ENCODE peak calls at places on chromosomes 12 and 14, in six cellular contexts. A is SK-N-SH, N is HCT116, R is GM23248, J is PC-3, Z is MM.1S. K is an unnamed sample.

GRCh38 chr14:73787760-73788508 is 63.7 kb upstream of the PTGR2 start:
- DNase-seq in A (no peak), J (peak; percentile 32), R (peak; percentile 87), Z (peak; percentile 27), N (no peak), K (peak; percentile 28)

GRCh38 chr14:104769324-104770071 is 16.6 kb downstream of the SIVA1 start:
- DNase-seq in N (no peak), R (no peak), A (peak; percentile 31), J (no peak), Z (no peak), K (no peak)

GRCh38 chr14:79573486-79573885 is 637.8 kb downstream of the DIO2 start:
- DNase-seq in R (no peak), N (no peak), A (no peak), Z (no peak), J (no peak), K (no peak)

GRCh38 chr12:124273630-124274029 is 21.3 kb upstream of the RFLNA start:
- DNase-seq in Z (no peak), J (peak; percentile 53), R (peak; percentile 50), A (peak; percentile 59), N (peak; percentile 79), K (no peak)

GRCh38 chr12:131369094-131369845 is 341.6 kb upstream of the SFSWAP start:
- DNase-seq in N (no peak), R (no peak), J (no peak), A (no peak), Z (no peak), K (no peak)

GRCh38 chr12:70154960-70155589 is 88.2 kb upstream of the CNOT2 start:
- DNase-seq in R (no peak), Z (no peak), N (peak; percentile 39), J (peak; percentile 26), A (no peak), K (peak; percentile 39)

GRCh38 chr14:55301722-55302121 is 30.5 kb downstream of the FBXO34 start:
- DNase-seq in J (peak; percentile 64), R (peak; percentile 62), Z (no peak), A (peak; percentile 31), N (no peak), K (no peak)

GRCh38 chr14:34460841-34461240 is 1.2 kb downstream of the SPTSSA start:
- DNase-seq in A (no peak), J (peak; percentile 40), N (no peak), R (peak; percentile 25), Z (no peak), K (peak; percentile 29)

GRCh38 chr12:28051516-28052456 is 79.3 kb upstream of the PTHLH start:
- DNase-seq in N (no peak), R (peak; percentile 60), A (no peak), Z (no peak), J (no peak), K (no peak)

DNA sequence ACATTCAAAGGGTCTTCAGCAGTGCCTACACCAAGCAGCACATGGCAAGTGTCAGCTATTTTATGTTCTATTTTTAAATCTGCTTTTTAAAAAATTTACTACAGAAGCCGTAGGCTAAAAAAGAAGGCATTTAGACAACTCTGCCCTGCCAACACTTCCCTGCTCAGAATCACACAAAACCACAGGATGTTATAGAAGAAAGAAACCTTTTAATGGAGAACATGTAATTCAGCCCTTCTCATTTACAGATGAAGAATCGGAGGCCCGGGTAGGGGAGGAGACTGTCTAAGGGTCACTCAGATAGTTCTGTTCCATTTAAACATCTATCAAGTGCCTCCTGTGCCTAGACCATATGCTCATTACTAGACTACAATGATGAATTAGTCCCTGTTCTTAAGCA is 171.8 kb upstream of the NTF3 start:
- DNase-seq in J (no peak), R (no peak), Z (no peak), N (no peak), A (no peak), K (no peak)
- TF ChIP-seq EZH2phosphoT487 in J (no peak), R (no peak), Z (no peak), N (no peak), A (no peak), K (no peak)

DNA sequence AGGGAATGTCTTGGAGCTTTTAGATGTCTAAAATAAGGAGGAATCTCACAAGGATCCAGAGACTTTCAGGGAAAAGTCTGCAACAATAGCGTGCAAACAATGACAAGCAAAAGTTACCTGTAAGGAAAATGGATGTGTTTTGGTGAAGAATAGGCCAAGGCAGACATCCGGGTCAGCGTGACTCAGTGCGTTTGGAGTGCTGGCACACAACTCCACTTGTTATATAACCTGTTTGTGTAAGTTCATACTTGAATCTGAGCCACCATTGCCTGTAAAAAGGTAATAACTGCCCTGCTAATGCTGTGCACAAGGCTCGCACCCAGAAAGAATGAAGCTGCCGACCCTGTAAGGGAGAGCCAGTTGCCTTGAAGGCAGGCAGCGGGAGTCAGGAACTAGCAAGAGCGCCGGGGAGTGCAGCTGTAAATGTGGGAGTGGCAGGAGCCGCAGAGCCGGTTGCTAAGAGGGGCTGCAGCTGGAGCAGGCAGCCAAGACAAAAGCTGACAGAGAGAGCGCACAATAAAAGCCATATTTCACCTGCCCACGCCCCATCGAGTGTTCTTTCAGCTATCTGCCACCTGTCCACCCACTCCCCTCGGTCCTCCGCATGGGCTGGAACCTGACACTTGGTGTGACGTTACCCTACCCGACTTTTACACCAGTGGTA is 638.5 kb upstream of the MIS18BP1 start:
- DNase-seq in R (no peak), Z (no peak), J (peak; percentile 87), N (no peak), A (no peak), K (peak; percentile 70)
- H3K4me2 ChIP-seq in R (no peak overlapping the region), Z (no peak overlapping the region), J (peak overlapping the region; percentile 76), N (no peak overlapping the region), A (no peak overlapping the region), K (peak overlapping the region; percentile 28)

GRCh38 chr12:1531654-1532366 is 62.6 kb downstream of the FBXL14 start:
- DNase-seq in Z (peak; percentile 83), J (no peak), R (peak; percentile 60), A (no peak), N (no peak), K (no peak)
- H3K9ac ChIP-seq in Z (peak overlapping the region; percentile 83), J (no peak overlapping the region), R (peak overlapping the region; percentile 85), A (peak overlapping the region; percentile 79), N (no peak overlapping the region), K (peak overlapping the region; percentile 67)

GRCh38 chr14:37844614-37845013 is 249.2 kb downstream of the TTC6 start:
- DNase-seq in J (no peak), N (no peak), Z (no peak), A (no peak), R (no peak), K (peak; percentile 44)
- TF ChIP-seq EZH2phosphoT487 in J (no peak), N (no peak), Z (no peak), A (no peak), R (no peak), K (no peak)

DNA sequence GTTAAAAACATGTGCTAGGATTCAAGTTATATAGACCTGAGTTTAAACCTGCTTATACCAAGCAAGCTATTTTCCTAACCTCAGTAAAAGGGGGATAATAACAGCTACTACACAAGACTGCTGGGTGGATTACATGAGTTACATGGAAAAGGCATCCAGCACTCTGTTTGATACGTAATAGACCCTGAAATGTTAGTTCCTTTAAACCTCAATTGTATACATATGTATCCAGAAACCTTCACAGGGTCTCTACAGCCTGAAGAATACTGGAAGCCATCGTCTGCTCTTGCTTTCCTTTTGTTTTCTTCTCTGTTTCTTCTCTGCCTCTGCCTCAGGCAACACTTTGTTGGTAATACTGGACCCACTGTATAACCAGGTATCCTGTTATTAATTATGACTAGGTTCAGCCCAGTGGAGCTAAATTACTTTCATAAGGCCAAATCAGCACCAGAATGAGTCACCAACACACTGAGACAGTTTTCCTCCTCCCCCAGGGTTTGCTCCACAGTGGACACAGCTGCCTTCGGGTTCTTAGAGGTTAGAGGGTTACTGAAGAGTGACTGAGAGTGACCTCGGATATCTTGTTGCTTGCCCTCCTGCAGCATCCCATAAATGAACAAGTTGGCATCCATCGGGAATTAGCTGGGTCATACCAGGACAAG is 127.1 kb downstream of the CAPZA3 start:
- DNase-seq in N (no peak), Z (no peak), R (peak; percentile 90), A (peak; percentile 0), J (peak; percentile 44), K (no peak)
- H3K4me2 ChIP-seq in N (no peak overlapping the region), Z (no peak overlapping the region), R (peak overlapping the region; percentile 79), A (peak overlapping the region; percentile 63), J (peak overlapping the region; percentile 44), K (no peak overlapping the region)

GRCh38 chr12:56040963-56041578 is 647 bp upstream of the RPS26 start:
- DNase-seq in Z (no peak), N (no peak), R (no peak), A (no peak), J (no peak), K (no peak)

GRCh38 chr12:56041579-56042429 is at the start of gene RPS26:
- DNase-seq in A (peak; percentile 89), R (peak; percentile 100), N (peak; percentile 100), Z (peak; percentile 100), J (peak; percentile 99), K (peak; percentile 99)

GRCh38 chr12:56042430-56043203 is 899 bp downstream of the RPS26 start:
- DNase-seq in Z (no peak), R (peak; percentile 33), A (no peak), J (no peak), N (no peak), K (peak; percentile 18)

DNA sequence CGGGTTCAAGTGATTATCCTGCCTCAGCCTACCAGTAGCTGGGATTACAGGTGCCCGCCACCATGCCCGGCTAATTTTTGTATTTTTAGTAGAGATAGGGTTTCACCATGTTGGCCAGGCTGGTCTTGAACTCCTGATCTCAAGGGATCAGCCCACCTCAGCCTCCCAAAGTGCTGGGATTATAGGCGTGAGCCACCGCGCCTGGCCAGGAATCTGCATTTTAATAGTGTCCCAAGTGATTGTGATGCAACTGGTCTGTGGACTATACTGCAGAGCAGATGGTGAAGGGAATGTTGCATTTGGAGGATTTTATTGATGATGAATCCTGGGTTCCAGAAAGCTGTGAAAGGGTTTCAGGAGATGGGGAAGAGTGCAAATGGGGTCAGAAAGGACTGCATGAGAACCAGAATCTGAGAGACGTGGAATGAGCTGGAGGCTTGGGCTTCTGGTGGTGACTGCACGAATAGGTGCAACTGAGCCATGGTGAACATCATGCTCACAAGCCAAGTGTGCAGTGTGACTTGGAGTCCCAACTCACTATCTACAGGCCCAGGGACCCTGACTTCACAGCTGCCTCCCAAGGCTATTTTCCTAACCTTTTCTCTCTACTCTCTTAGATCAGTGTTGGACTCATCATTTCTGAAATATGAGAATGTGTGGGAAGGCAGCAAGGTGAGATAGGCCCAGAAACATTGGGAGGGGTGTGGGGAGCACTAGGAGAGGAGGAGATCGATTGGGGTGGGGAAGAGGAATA is 4.5 kb downstream of the RPS26 start:
- DNase-seq in J (no peak), R (peak; percentile 15), A (no peak), N (no peak), Z (no peak), K (no peak)
- H3K9ac ChIP-seq in J (no peak overlapping the region), R (peak overlapping the region; percentile 54), A (no peak overlapping the region), N (no peak overlapping the region), Z (no peak overlapping the region), K (no peak overlapping the region)